ENCODE peak calls at places on chromosomes 5 and 9, in nine cellular contexts. D is B cell; B is neural crest cell; Q is cardiac septum; S is stimulated activated CD8-positive, alpha-beta memory T cell treated with anti-CD3 and anti-CD28 coated beads, Interleukin-12 subunit alpha, Interleukin-12 subunit beta, amount 100 ng/mL, for 1 hour; C is NAMALWA; E is NCI-H446 treated with DMSO at 0.1 percent for 48 hours; W is T-helper 9 cell; M is iris pigment epithelial cell. U is an unnamed sample.

GRCh38 chr5:26326153-26326759 is 712.1 kb downstream of the CDH9 start:
- DNase-seq in B (no peak), Q (peak), E (no peak), C (no peak), M (no peak), D (no peak), S (no peak), W (no peak), U (no peak)

GRCh38 chr5:78649220-78649700 is 688 bp upstream of the LHFPL2 start:
- DNase-seq in Q (no peak), C (no peak), E (no peak), B (no peak), W (no peak), D (no peak), M (no peak), S (no peak), U (no peak)

GRCh38 chr5:166127766-166128565 is 2163.5 kb upstream of the WWC1 start:
- DNase-seq in B (no peak), Q (no peak), W (no peak), E (no peak), M (no peak), D (no peak), S (no peak), C (no peak), U (no peak)

GRCh38 chr9:110536802-110537201 is 42.7 kb downstream of the SVEP1 start:
- DNase-seq in W (no peak), E (no peak), D (no peak), Q (no peak), M (peak), B (no peak), S (no peak), C (no peak), U (no peak)

GRCh38 chr9:89397471-89397870 is 79.2 kb downstream of the SECISBP2 start:
- DNase-seq in B (no peak), E (no peak), S (no peak), D (no peak), W (no peak), Q (no peak), M (no peak), C (no peak), U (no peak)

GRCh38 chr9:117290306-117290705 is 124.6 kb downstream of the ASTN2 start:
- DNase-seq in S (no peak), Q (no peak), W (no peak), B (no peak), E (no peak), D (no peak), M (no peak), C (no peak), U (no peak)

GRCh38 chr9:121564861-121565260 is 65.2 kb upstream of the GGTA1 start:
- DNase-seq in C (no peak), W (no peak), M (no peak), Q (no peak), D (no peak), B (no peak), S (no peak), E (no peak), U (no peak)

GRCh38 chr5:14584848-14585247 is 3.3 kb downstream of the OTULINL start:
- DNase-seq in S (no peak), Q (no peak), C (no peak), M (no peak), E (no peak), B (no peak), W (no peak), D (no peak), U (no peak)

GRCh38 chr5:173663810-173664526 is 47.5 kb upstream of the BOD1 start:
- DNase-seq in C (no peak), M (peak), B (peak), Q (peak), S (no peak), E (no peak), D (no peak), W (no peak), U (peak)

GRCh38 chr5:3353561-3353960 is 242.1 kb upstream of the IRX1 start:
- DNase-seq in C (no peak), M (no peak), B (no peak), D (no peak), S (no peak), Q (no peak), W (no peak), E (no peak), U (no peak)

GRCh38 chr9:85142461-85143401 is 473.2 kb downstream of the NTRK2 start:
- DNase-seq in D (no peak), Q (no peak), E (no peak), C (peak), B (no peak), S (no peak), W (no peak), M (no peak), U (no peak)

GRCh38 chr5:3809455-3809854 is 213.8 kb downstream of the IRX1 start:
- DNase-seq in B (no peak), S (no peak), C (no peak), D (no peak), Q (no peak), E (no peak), M (no peak), W (no peak), U (no peak)

GRCh38 chr9:4596165-4596922 is 65.8 kb upstream of the PLPP6 start:
- DNase-seq in S (no peak), Q (no peak), D (no peak), E (no peak), C (peak), B (no peak), M (peak), W (peak), U (no peak)

GRCh38 chr5:83348281-83348780 is 123.2 kb upstream of the VCAN start:
- DNase-seq in D (no peak), W (no peak), C (no peak), E (no peak), M (no peak), S (no peak), Q (no peak), B (no peak), U (no peak)

GRCh38 chr9:26462751-26463150 is 429.9 kb downstream of the CAAP1 start:
- DNase-seq in D (no peak), C (no peak), S (no peak), M (no peak), E (no peak), B (no peak), Q (no peak), W (no peak), U (no peak)

GRCh38 chr9:125360621-125361020 is 99.0 kb downstream of the GAPVD1 start:
- DNase-seq in Q (no peak), D (no peak), S (no peak), C (no peak), W (no peak), B (no peak), M (no peak), E (no peak), U (no peak)

GRCh38 chr9:126613656-126614055 is at the start of gene LMX1B:
- DNase-seq in S (no peak), W (no peak), D (peak), B (no peak), C (no peak), M (peak), Q (no peak), E (no peak), U (no peak)

GRCh38 chr5:114176356-114176755 is 185.5 kb upstream of the KCNN2 start:
- DNase-seq in B (no peak), D (no peak), C (no peak), W (no peak), Q (no peak), E (no peak), S (no peak), M (peak), U (no peak)

GRCh38 chr9:104094534-104095020 is 468 bp downstream of the SMC2 start:
- DNase-seq in D (no peak), Q (no peak), B (no peak), C (no peak), M (no peak), S (no peak), E (no peak), W (no peak), U (no peak)

GRCh38 chr9:28583832-28584231 is 1010.6 kb upstream of the C9orf72 start:
- DNase-seq in Q (no peak), M (no peak), B (no peak), W (no peak), E (no peak), D (no peak), S (no peak), C (no peak), U (no peak)

GRCh38 chr5:140549237-140550144 is 2.0 kb downstream of the EIF4EBP3 start:
- DNase-seq in S (no peak), M (peak), Q (no peak), C (peak), B (no peak), E (no peak), W (no peak), D (no peak), U (peak)

GRCh38 chr5:127645300-127645726 is 3.6 kb upstream of the CTXN3 start:
- DNase-seq in C (no peak), S (no peak), W (no peak), D (no peak), Q (no peak), B (no peak), M (no peak), E (no peak), U (no peak)

GRCh38 chr9:133953976-133954709 is 38.0 kb downstream of the VAV2 start:
- DNase-seq in D (no peak), B (no peak), M (no peak), W (no peak), S (no peak), E (no peak), C (peak), Q (no peak), U (no peak)

GRCh38 chr5:136058031-136058971 is 29.5 kb downstream of the TGFBI start:
- DNase-seq in Q (peak), S (no peak), M (peak), D (no peak), W (no peak), C (no peak), B (no peak), E (peak), U (no peak)

GRCh38 chr9:129714393-129715051 is 38.3 kb downstream of the PTGES start:
- DNase-seq in W (no peak), M (no peak), D (no peak), E (no peak), C (no peak), S (no peak), Q (no peak), B (no peak), U (peak)

GRCh38 chr5:157339409-157339808 is 73.5 kb downstream of the CYFIP2 start:
- DNase-seq in E (no peak), M (no peak), W (no peak), Q (no peak), S (no peak), D (no peak), B (no peak), C (no peak), U (no peak)

GRCh38 chr5:141641634-141642278 is 5.0 kb downstream of the RELL2 start:
- DNase-seq in C (peak), M (peak), D (no peak), B (no peak), W (no peak), S (no peak), Q (no peak), E (no peak), U (no peak)

GRCh38 chr5:34684281-34684979 is 28.3 kb downstream of the RAI14 start:
- DNase-seq in C (no peak), D (no peak), S (no peak), E (peak), W (no peak), Q (no peak), M (peak), B (peak), U (no peak)

GRCh38 chr9:113578279-113578865 is 114.8 kb downstream of the RGS3 start:
- DNase-seq in S (no peak), Q (no peak), W (no peak), M (peak), D (no peak), B (no peak), C (no peak), E (no peak), U (no peak)

GRCh38 chr9:69931340-69931739 is 110.7 kb downstream of the CFAP95 start:
- DNase-seq in M (no peak), W (no peak), C (peak), B (peak), Q (no peak), D (no peak), E (no peak), S (no peak), U (no peak)

GRCh38 chr5:1031306-1031959 is 22.8 kb downstream of the NKD2 start:
- DNase-seq in E (no peak), D (no peak), B (no peak), Q (no peak), S (no peak), M (no peak), W (no peak), C (no peak), U (no peak)

GRCh38 chr9:19127881-19128719 is 808 bp upstream of the PLIN2 start:
- DNase-seq in D (peak), W (peak), B (peak), C (peak), M (peak), E (no peak), S (no peak), Q (no peak), U (no peak)

GRCh38 chr9:26809795-26810194 is 82.8 kb downstream of the CAAP1 start:
- DNase-seq in E (no peak), M (peak), B (no peak), C (no peak), Q (no peak), W (no peak), S (no peak), D (no peak), U (no peak)

GRCh38 chr5:138536665-138537315 is 6.2 kb downstream of the ETF1 start:
- DNase-seq in Q (no peak), B (no peak), D (no peak), E (no peak), W (no peak), S (no peak), C (peak), M (peak), U (no peak)

GRCh38 chr9:5902377-5902776 is 11.7 kb downstream of the MLANA start:
- DNase-seq in S (no peak), D (no peak), B (no peak), Q (no peak), C (no peak), E (no peak), M (no peak), W (no peak), U (no peak)

U was measured in HL-60.